ENCODE peak calls at places on chromosome 5, in four cellular contexts. A is HepG2, B is K562, N is GM12878. C is an unnamed sample.

GRCh38 chr5:39016587-39017275 is 57.5 kb downstream of the RICTOR start:
- DNase-seq in B (no peak), A (no peak), N (no peak), C (no peak)

GRCh38 chr5:33479321-33479720 is 38.6 kb downstream of the TARS1 start:
- DNase-seq in N (no peak), A (no peak), B (no peak), C (no peak)

GRCh38 chr5:96280946-96281393 is 152.1 kb downstream of the PCSK1 start:
- DNase-seq in N (no peak), B (no peak), A (no peak), C (peak)

GRCh38 chr5:55220433-55221185 is 6.5 kb downstream of the MCIDAS start:
- DNase-seq in B (no peak), A (no peak), N (no peak), C (peak)

GRCh38 chr5:113000466-113000865 is 23.9 kb downstream of the DCP2 start:
- DNase-seq in A (no peak), B (no peak), N (no peak), C (no peak)

GRCh38 chr5:40521108-40521785 is 158.5 kb upstream of the PTGER4 start:
- DNase-seq in N (no peak), B (no peak), A (no peak), C (no peak)

GRCh38 chr5:109191153-109191558 is 218.6 kb downstream of the PJA2 start:
- DNase-seq in A (no peak), B (peak), N (no peak), C (no peak)

GRCh38 chr5:130992095-130992494 is 173.0 kb downstream of the HINT1 start:
- DNase-seq in A (no peak), B (no peak), N (no peak), C (no peak)

GRCh38 chr5:17132444-17133083 is 84.9 kb upstream of the BASP1 start:
- DNase-seq in B (peak), N (no peak), A (no peak), C (peak)

GRCh38 chr5:40486437-40487270 is 193.1 kb upstream of the PTGER4 start:
- DNase-seq in A (no peak), N (peak), B (no peak), C (no peak)

GRCh38 chr5:166907314-166907713 is 1384.1 kb upstream of the WWC1 start:
- DNase-seq in B (no peak), N (no peak), A (no peak), C (no peak)

GRCh38 chr5:166909040-166909439 is 1382.4 kb upstream of the WWC1 start:
- DNase-seq in B (no peak), N (no peak), A (no peak), C (no peak)

GRCh38 chr5:166910995-166911394 is 1380.5 kb upstream of the WWC1 start:
- DNase-seq in N (no peak), A (no peak), B (no peak), C (no peak)

DNA sequence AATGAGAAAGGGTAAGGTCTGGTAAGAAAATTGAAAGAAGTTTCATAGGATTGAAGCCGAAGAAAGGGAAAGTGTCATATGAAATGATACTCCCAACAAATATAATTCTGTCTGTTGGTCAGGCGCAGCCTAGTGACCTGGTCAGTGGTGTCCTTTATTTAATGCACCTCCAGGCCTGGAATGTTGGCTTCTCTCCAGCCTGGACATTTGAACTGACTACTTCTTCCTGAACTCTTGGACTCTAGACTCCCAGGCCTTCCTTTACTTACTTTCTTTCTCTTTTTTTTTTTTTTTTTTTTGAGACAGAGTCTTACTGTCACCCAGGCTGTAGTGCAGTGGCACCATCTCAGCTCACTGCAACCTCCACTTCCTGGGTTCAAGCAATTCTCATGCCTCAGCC is 1381.5 kb upstream of the WWC1 start:
- DNase-seq in N (no peak), B (no peak), A (no peak), C (no peak)
- TF ChIP-seq NFIC in N (no peak), B (no peak), A (no peak), C (no peak)

DNA sequence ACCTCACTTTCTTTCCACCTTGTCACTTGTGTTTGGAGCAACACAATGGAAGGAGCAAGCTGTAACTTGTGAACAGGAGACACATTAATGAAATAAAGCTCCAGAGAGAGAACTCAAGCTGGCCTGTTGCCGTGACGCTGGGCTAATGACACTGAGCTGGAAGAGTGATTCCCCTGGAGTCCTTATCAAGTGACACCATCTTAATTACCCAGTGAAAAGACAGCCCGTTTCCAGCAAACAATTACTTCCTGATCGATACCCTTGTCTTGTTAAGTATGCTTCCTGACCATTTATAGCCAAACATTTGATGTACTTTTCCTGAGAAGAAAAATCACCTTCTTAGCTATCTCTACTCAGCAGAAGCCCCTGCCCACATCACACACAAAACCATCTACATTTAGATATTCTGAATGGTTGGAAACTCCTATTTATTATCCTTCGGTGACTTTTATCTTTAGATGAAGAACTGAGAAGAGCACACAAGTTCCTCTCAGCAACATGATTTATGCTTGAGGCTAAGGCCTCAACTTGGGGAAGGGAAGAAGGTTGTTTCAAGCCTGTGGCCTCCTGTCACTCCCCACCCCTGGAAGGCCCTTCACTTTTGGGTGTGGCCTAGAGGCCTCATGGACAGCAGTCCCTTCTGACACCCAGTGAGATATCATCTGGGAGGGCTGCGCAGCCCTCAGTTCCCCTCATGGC is 34.1 kb downstream of the CRHBP start:
- DNase-seq in B (peak), A (no peak), N (no peak), C (no peak)
- TF ChIP-seq CTCF in B (no peak), A (no peak), N (no peak), C (no peak)

GRCh38 chr5:149002761-149003689 is 59.8 kb downstream of the SH3TC2 start:
- DNase-seq in A (no peak), N (no peak), B (no peak), C (no peak)

GRCh38 chr5:149002053-149002452 is 60.8 kb downstream of the SH3TC2 start:
- DNase-seq in N (no peak), A (peak), B (no peak), C (no peak)

GRCh38 chr5:149004559-149004958 is 58.3 kb downstream of the SH3TC2 start:
- DNase-seq in N (no peak), B (no peak), A (no peak), C (no peak)

GRCh38 chr5:149007174-149007573 is 55.7 kb downstream of the SH3TC2 start:
- DNase-seq in N (no peak), B (no peak), A (no peak), C (no peak)

DNA sequence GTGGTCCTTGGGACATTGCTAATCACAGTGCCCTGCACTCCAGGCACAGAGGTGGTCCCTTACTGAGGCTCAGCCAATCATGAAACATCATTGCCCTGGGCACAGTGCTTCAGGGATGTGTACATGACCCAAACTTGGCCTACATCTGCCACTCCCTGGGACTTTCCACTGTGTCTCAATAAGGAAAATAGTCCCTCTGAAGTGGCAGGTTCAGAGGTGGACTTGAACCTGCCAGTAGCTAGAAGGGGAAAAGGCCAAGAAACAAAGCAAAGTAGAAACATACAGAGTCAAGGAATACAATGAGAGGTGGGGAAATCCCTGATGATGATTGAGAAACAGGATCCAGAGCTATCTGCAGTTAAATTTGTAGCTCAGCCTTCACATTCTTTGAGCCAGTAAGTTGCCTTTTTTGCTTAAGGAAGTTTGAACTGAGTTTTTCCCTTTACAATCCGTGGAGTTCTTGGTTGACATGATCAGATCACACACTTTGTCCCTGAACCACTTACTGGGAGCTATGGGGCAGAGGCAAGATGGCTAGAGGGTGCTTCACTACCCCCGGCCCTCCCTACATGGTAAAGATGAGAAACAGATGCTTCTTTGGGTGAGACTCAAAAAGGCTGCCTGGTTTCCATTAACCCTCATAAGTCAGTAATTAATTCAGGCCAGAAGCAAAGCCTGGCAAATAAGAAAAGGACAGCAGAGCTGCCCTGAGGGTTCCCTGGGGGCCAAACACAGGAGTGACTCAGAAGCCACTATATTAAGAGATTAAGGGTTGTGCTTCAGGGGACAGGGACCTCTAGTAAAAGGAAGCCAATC is 57.6 kb downstream of the SH3TC2 start:
- DNase-seq in B (no peak), A (no peak), N (no peak), C (peak)
- TF ChIP-seq SIN3A in B (no peak), A (no peak), N (no peak), C (no peak)

DNA sequence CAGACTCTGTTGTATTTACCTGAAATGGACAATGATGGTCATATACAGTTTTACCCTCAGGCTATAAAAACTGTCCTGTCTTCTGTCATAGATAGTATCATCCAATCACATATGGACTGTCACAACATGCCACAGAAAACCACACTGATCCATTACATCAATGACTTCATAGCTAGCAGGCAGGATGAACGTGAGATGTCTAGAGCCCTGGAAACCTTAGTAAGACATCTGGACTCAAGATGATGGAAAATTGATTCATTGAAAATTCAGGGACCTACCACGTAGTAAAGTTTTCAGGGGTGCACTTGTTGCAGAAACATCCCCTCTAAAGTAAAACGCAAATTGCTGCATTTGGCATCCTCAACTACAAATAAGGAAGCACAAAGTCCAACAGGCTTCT is 284.4 kb upstream of the RGMB start:
- DNase-seq in B (no peak), A (no peak), N (no peak), C (no peak)
- TF ChIP-seq NFIC in B (no peak), A (no peak), N (no peak), C (no peak)

GRCh38 chr5:7471710-7472109 is 75.8 kb downstream of the ADCY2 start:
- DNase-seq in N (no peak), B (no peak), A (no peak), C (no peak)

GRCh38 chr5:7473668-7474215 is 77.8 kb downstream of the ADCY2 start:
- DNase-seq in N (no peak), B (no peak), A (no peak), C (no peak)

GRCh38 chr5:7473115-7473514 is 77.2 kb downstream of the ADCY2 start:
- DNase-seq in A (no peak), B (no peak), N (no peak), C (no peak)

GRCh38 chr5:7478459-7478858 is 82.5 kb downstream of the ADCY2 start:
- DNase-seq in N (no peak), B (no peak), A (no peak), C (no peak)

GRCh38 chr5:7474821-7475403 is 79.0 kb downstream of the ADCY2 start:
- DNase-seq in A (no peak), B (no peak), N (no peak), C (peak)
- TF ChIP-seq CTCF in A (no peak), B (no peak), N (no peak), C (no peak)

GRCh38 chr5:161414896-161415295 is 131.6 kb downstream of the GABRB2 start:
- DNase-seq in N (no peak), B (no peak), A (no peak), C (no peak)
- TF ChIP-seq SIN3A in N (no peak), B (no peak), A (no peak), C (no peak)

GRCh38 chr5:114686345-114686744 is 324.5 kb downstream of the KCNN2 start:
- DNase-seq in B (no peak), N (no peak), A (no peak), C (no peak)
- TF ChIP-seq NFIC in B (no peak), N (no peak), A (no peak), C (no peak)

GRCh38 chr5:9780501-9780900 is 150.3 kb upstream of the TAS2R1 start:
- DNase-seq in B (no peak), N (no peak), A (no peak), C (no peak)

GRCh38 chr5:9782806-9783560 is 152.8 kb upstream of the TAS2R1 start:
- DNase-seq in N (no peak), B (no peak), A (no peak), C (no peak)

GRCh38 chr5:9781275-9781674 is 151.1 kb upstream of the TAS2R1 start:
- DNase-seq in B (no peak), N (no peak), A (no peak), C (no peak)

GRCh38 chr5:9784231-9784630 is 154.1 kb upstream of the TAS2R1 start:
- DNase-seq in N (no peak), B (no peak), A (no peak), C (no peak)

DNA sequence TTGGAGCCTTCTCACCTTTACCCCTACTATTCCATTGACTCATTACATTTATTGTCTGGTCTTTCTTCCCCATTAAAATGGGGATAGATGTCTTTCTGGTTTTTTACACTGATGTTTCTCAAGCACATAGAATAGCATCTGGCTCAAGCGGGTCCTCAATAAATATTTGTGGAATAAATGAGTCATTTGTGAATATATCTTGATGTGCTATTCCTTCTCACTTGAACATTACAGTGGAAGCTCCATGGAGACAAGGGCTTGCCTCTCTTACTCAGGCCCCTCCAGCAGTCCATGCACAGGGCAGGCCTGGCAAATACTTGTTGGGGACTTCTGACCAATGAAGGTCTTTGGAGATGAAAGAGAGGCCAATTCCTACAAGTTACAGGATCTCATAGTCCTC is 151.7 kb upstream of the TAS2R1 start:
- DNase-seq in A (no peak), B (no peak), N (no peak), C (no peak)
- TF ChIP-seq CTCF in A (no peak), B (no peak), N (no peak), C (no peak)